ENCODE peak calls at places on chromosomes 11 and 22, in four cellular contexts. X is GM12878, S is HepG2, T is K562. L is an unnamed sample.

GRCh38 chr11:94199367-94200130 is 70.9 kb downstream of the PANX1 start:
- DNase-seq in S (no peak), T (no peak), X (no peak), L (no peak)

GRCh38 chr22:42282943-42283287 is 12.5 kb upstream of the TCF20 start:
- DNase-seq in T (no peak), X (no peak), S (no peak), L (no peak)

GRCh38 chr11:70805243-70805642 is 406.9 kb downstream of the CTTN start:
- DNase-seq in T (no peak), S (no peak), X (no peak), L (no peak)

GRCh38 chr11:540583-541432 is 3.5 kb downstream of the LRRC56 start:
- DNase-seq in S (no peak), X (no peak), T (no peak), L (no peak)

GRCh38 chr11:92048415-92048814 is 176.2 kb upstream of the FAT3 start:
- DNase-seq in X (no peak), S (no peak), T (no peak), L (no peak)

GRCh38 chr11:78363018-78363619 is 54.5 kb downstream of the GAB2 start:
- DNase-seq in X (no peak), T (no peak), S (no peak), L (no peak)

GRCh38 chr11:130179396-130180306 is 20.1 kb downstream of the ST14 start:
- DNase-seq in X (no peak), S (no peak), T (no peak), L (no peak)

GRCh38 chr22:48953830-48954229 is 873.8 kb downstream of the BRD1 start:
- DNase-seq in S (no peak), X (no peak), T (no peak), L (no peak)

GRCh38 chr22:46397951-46398350 is 62.4 kb downstream of the TRMU start:
- DNase-seq in T (no peak), S (no peak), X (no peak), L (no peak)

GRCh38 chr11:61028135-61028729 is 56.8 kb downstream of the CD6 start:
- DNase-seq in X (peak), S (no peak), T (no peak), L (no peak)
- TF ChIP-seq CBX5 in X (no peak), S (no peak), T (no peak), L (no peak)

GRCh38 chr11:66118847-66119246 is 48.8 kb downstream of the PACS1 start:
- DNase-seq in T (no peak), S (no peak), X (no peak), L (no peak)

GRCh38 chr11:66116576-66117361 is 46.7 kb downstream of the PACS1 start:
- DNase-seq in T (no peak), S (no peak), X (no peak), L (no peak)

GRCh38 chr11:66115638-66116410 is 45.8 kb downstream of the PACS1 start:
- DNase-seq in S (peak), X (peak), T (no peak), L (no peak)

GRCh38 chr11:66121453-66121852 is 51.4 kb downstream of the PACS1 start:
- DNase-seq in X (no peak), S (no peak), T (no peak), L (no peak)

DNA sequence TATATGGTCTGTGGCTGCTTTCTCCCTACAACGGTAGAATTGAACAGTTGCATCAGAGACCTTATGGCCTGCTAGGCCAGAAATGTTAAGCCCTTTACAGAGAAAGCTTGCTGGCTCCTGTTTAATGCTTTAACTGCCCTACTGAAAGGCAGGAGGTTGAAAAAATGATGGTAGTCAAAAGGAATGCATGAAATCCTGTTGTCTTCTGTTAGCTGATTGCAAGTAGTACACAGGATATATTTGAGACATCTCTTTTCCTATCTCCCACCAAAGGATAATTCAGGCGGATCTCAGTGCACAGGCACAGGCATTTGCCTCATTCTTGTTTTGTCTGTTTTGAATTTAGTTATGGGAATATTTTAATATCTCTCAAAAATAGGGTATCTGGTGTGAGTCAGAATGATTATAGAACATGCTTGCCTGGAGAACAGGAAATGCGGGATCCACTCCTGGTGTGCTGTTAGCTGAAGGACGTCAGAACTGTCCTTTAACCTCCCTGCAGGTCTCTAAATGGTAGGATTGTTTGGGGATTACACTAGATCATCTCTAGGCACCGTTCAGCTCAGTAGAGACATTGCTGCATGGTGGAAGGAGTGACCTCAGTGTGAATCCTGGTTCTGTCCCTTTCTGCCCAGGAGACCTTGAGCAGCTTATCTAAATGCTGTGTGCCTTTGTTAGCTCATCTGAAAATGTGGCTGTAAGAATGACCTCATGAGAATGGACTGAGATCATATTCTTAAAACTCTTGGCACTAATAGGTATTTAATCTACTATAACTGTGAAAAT is 49.5 kb downstream of the PACS1 start:
- DNase-seq in S (peak), X (no peak), T (no peak), L (no peak)
- H3K4me3 ChIP-seq in S (peak), X (no peak), T (no peak), L (no peak)

GRCh38 chr11:122220321-122220720 is 104.3 kb upstream of the BLID start:
- DNase-seq in S (no peak), T (no peak), X (no peak), L (no peak)
- TF ChIP-seq CBX5 in S (no peak), T (no peak), X (no peak), L (no peak)

DNA sequence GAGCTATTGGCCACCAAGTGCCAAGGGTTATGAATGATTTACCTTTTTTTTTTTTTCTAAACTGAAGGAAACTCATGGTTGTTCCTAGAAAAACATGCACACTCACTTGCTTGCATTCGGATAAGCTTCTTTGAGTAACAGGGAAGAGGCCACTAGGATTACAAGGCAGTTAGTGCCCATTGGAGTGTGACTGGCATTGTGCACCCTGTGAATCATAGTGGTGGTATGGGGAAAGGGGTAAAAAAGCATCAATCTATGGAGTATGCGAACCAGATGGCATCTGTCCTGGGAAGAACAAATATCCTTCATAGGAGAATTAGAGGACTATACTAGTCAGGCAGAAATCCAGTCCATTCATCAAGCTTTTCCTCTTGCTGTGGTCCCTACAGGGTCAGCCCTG is 24.2 kb downstream of the CD44 start:
- DNase-seq in T (no peak), S (no peak), X (no peak), L (no peak)
- H3K4me3 ChIP-seq in T (no peak), S (no peak), X (no peak), L (no peak)

DNA sequence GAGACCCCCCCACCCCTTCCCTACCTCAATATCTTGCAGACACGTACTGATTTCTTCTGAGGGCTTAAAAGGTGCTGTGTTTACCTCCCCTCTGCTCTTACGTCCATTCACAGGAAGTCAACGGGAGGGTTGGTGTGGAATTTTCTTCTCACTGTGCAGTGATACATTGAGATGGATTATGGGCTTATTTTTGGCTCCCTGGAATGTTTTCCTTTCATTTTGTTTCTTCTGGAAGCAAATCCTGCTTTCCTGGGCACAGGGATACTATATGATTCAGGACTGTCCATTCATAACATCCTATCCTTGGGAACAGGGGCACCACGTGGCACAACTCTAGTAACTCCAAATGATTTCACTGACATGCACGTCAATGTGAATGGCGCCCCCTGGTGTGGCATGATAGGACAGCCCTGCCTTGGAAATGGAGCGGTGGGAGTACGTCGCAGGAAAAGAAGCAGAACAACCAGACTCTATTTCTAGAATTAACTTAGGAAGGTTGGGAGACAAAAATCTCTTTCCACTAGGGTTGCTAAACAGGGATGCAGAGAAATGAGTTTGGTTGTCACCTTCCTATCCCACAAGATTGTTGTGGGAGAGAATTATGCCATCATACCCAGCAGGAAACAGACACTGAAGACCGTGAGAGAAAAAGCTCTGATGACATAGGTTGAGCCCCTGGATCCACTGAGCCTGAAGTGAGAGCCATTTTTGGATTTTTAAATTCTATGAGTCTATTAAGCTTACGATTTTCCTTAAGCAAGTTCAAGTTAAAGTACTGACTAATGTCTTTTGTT is 146.5 kb upstream of the RAG2 start:
- DNase-seq in T (peak), X (no peak), S (peak), L (peak)
- TF ChIP-seq CBX5 in T (no peak), X (no peak), S (no peak), L (no peak)

GRCh38 chr11:134332782-134333181 is 994 bp downstream of the GLB1L2 start:
- DNase-seq in X (no peak), S (no peak), T (no peak), L (no peak)

GRCh38 chr11:134333312-134333711 is 1.5 kb downstream of the GLB1L2 start:
- DNase-seq in X (no peak), T (no peak), S (no peak), L (no peak)

GRCh38 chr11:134331565-134332188 is at the start of gene GLB1L2:
- DNase-seq in S (peak), T (peak), X (no peak), L (peak)

GRCh38 chr11:134330611-134331564 is 900 bp upstream of the GLB1L2 start:
- DNase-seq in S (peak), T (no peak), X (no peak), L (no peak)

GRCh38 chr11:134332189-134332631 is 422 bp downstream of the GLB1L2 start:
- DNase-seq in S (no peak), X (no peak), T (peak), L (peak)
- H3K4me3 ChIP-seq in S (peak), X (no peak), T (peak), L (peak)

DNA sequence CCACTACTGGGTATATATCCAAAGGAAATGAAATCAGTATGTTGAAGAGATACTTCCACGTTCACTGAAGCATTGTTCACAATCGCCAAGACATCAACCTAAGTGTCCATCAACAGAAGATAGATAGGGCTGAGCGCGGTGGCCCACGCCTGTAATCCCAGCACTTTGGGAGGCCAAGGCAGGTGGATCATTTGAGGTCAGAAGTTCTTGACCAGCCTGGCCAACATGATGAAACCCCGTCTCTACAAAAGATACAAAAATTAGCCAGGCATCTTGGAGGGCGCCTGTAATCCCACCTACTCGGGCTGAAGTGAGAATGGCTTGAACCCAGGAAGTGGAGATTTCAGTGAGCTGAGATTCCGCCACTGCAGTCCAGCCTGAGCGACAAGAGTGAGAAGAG is 12.7 kb downstream of the EIF3F start:
- DNase-seq in S (no peak), T (no peak), X (no peak), L (no peak)
- TF ChIP-seq CBX5 in S (no peak), T (no peak), X (no peak), L (no peak)

L was measured in H1.